ENCODE peak calls at places on chromosomes 5 and 9, in eight cellular contexts. I, S, V, Y, G, E, D and P are unnamed samples.

GRCh38 chr5:139755892-139756671 is 39.5 kb upstream of the PSD2 start:
- DNase-seq in I (no peak), S (no peak), V (peak), Y (no peak), G (no peak), E (no peak), D (no peak), P (no peak)

GRCh38 chr5:82847564-82847963 is 229.6 kb downstream of the TMEM167A start:
- DNase-seq in I (no peak), S (no peak), V (no peak), Y (no peak), G (no peak), E (no peak), D (no peak), P (no peak)

GRCh38 chr9:89022902-89023301 is 31.6 kb downstream of the S1PR3 start:
- DNase-seq in I (peak), S (no peak), V (no peak), Y (no peak), G (peak), E (no peak), D (no peak), P (no peak)

GRCh38 chr5:137022725-137023124 is 476.4 kb downstream of the SPOCK1 start:
- DNase-seq in I (no peak), S (no peak), V (no peak), Y (no peak), G (peak), E (no peak), D (no peak), P (no peak)

GRCh38 chr9:115593587-115594091 is 475.7 kb upstream of the TNC start:
- DNase-seq in I (no peak), S (no peak), V (peak), Y (peak), G (peak), E (peak), D (peak), P (no peak)

GRCh38 chr5:35305336-35306020 is 75.2 kb upstream of the PRLR start:
- DNase-seq in I (no peak), S (no peak), V (no peak), Y (no peak), G (no peak), E (no peak), D (no peak), P (no peak)

GRCh38 chr5:120152472-120152871 is 311.6 kb upstream of the PRR16 start:
- DNase-seq in I (no peak), S (no peak), V (no peak), Y (no peak), G (peak), E (no peak), D (no peak), P (no peak)

GRCh38 chr5:177510567-177511053 is 984 bp upstream of the DOK3 start:
- DNase-seq in I (no peak), S (no peak), V (no peak), Y (no peak), G (no peak), E (no peak), D (peak), P (no peak)

GRCh38 chr5:50655810-50656205 is 10.6 kb upstream of the PARP8 start:
- DNase-seq in I (no peak), S (no peak), V (no peak), Y (peak), G (peak), E (no peak), D (no peak), P (no peak)

GRCh38 chr5:41445937-41446563 is 64.4 kb downstream of the PLCXD3 start:
- DNase-seq in I (peak), S (no peak), V (no peak), Y (no peak), G (peak), E (no peak), D (no peak), P (no peak)

GRCh38 chr9:37839491-37840461 is 39.2 kb downstream of the DCAF10 start:
- DNase-seq in I (no peak), S (no peak), V (no peak), Y (no peak), G (peak), E (no peak), D (no peak), P (no peak)

GRCh38 chr9:124708633-124709032 is 62.5 kb downstream of the NR6A1 start:
- DNase-seq in I (no peak), S (no peak), V (peak), Y (no peak), G (peak), E (no peak), D (no peak), P (no peak)

GRCh38 chr5:4584982-4585381 is 555.1 kb upstream of the ADAMTS16 start:
- DNase-seq in I (no peak), S (peak), V (no peak), Y (no peak), G (peak), E (no peak), D (no peak), P (no peak)

GRCh38 chr5:159878988-159879471 is 37.3 kb upstream of the ADRA1B start:
- DNase-seq in I (peak), S (peak), V (peak), Y (peak), G (peak), E (peak), D (no peak), P (peak)

GRCh38 chr5:124468671-124469411 is 277.6 kb downstream of the ZNF608 start:
- DNase-seq in I (no peak), S (no peak), V (no peak), Y (no peak), G (no peak), E (no peak), D (no peak), P (no peak)

GRCh38 chr9:36966371-36967097 is 67.5 kb downstream of the PAX5 start:
- DNase-seq in I (no peak), S (peak), V (no peak), Y (no peak), G (no peak), E (no peak), D (no peak), P (no peak)

DNA sequence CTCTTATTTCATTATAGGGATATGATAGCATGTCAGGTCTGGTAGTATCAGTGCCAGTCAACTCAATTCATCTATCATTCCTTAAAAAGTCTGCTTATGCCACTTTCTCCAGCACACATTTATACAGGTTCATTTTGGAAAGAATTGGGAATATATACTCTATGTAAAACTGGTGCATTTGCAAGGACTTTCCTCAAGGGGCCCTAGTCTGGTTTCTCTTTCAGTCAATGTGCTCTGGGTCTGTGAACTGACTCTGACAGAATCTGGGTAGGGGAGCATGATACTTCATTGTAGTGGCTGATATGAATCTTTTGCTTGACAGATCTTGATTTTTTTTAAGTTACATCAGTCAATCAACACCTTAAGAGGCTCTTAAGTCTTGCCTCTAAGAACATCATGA is 313.9 kb downstream of the HTR1A start:
- DNase-seq in I (no peak), S (no peak), V (no peak), Y (no peak), G (no peak), E (no peak), D (no peak), P (no peak)
- TF ChIP-seq CTCF in I (no peak), S (no peak), V (no peak), Y (no peak), G (no peak), E (no peak), D (no peak), P (no peak)

DNA sequence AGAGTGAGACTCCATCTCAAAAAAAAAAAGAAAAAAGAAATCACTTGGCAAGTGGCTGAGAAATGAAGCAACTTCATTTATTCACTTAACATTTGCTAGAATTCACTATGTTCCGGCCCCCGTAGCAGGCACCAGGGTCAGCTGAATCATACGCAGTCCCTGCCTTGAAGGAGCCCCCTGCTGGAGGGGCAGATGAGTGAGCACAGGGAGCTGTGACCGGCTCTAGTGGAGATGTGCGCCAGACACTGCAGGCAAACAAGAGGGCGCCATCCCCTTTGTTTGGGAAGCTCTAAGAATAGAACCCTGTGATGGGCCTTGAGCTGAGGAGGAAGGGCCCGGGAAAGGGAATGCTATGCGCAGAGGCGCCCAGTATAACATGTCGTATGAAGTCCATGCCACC is 20.2 kb upstream of the RPL26L1 start:
- DNase-seq in I (no peak), S (no peak), V (peak), Y (peak), G (no peak), E (no peak), D (no peak), P (no peak)
- TF ChIP-seq CTCF in I (no peak), S (no peak), V (peak), Y (no peak), G (peak), E (peak), D (peak), P (no peak)

GRCh38 chr5:170110403-170111087 is 4.8 kb downstream of the FOXI1 start:
- DNase-seq in I (no peak), S (peak), V (no peak), Y (no peak), G (no peak), E (no peak), D (no peak), P (no peak)

GRCh38 chr5:170108266-170108785 is 2.6 kb downstream of the FOXI1 start:
- DNase-seq in I (no peak), S (peak), V (no peak), Y (no peak), G (no peak), E (no peak), D (no peak), P (no peak)

GRCh38 chr5:170107674-170108073 is 2.0 kb downstream of the FOXI1 start:
- DNase-seq in I (no peak), S (peak), V (no peak), Y (no peak), G (no peak), E (no peak), D (no peak), P (no peak)

GRCh38 chr5:170111088-170111796 is 5.5 kb downstream of the FOXI1 start:
- DNase-seq in I (no peak), S (peak), V (no peak), Y (no peak), G (no peak), E (no peak), D (no peak), P (no peak)

DNA sequence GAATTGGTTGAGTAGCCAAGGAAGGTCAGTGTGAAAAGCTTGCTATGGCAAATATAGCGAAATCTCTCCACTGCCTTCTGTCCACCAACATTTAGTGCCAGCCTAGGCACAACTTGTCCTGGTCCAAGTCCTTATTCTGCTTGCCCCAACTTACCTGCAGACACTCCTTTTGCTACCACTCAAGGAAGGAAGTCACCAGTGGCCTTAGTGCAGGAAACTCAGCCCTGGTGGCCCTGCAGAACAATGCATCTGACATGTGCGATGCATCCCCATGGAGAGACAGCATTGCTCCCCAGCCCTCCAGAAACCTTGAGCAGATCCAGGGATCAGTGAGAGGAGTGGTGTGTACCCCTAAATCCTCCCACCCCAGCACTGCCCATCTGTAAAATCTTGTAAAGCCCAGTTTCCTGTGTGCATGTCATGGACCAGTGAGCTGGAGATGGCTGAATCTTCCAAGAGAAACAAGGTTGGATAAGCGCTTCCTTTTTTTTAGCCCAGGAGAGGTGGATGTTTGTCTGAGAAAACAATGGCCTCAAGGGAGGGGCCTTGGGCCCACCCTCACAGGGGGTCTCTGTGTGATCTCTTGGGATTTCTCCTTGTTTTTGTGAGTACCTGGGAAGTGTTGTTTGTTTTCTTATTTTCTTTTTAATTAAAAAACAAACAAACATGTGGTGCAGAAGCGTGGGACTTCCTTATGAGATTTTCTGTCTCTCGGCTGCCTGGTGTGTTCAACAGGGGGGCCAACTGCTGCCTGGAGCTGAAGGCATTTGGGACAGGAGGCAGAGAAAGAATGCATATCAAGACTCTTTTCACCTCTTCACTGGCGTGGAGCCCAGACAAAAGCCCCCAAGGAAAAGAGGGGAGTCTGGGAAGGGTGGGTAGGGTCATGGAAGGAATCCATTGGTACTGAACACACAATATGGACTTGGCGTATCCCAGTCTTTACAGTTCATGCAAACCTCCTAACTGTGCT is 3.6 kb downstream of the FOXI1 start:
- DNase-seq in I (no peak), S (peak), V (no peak), Y (no peak), G (no peak), E (no peak), D (no peak), P (no peak)
- TF ChIP-seq CTCF in I (no peak), S (no peak), V (no peak), Y (no peak), G (no peak), E (no peak), D (no peak), P (no peak)

GRCh38 chr9:134175808-134176598 is 11.6 kb upstream of the RNU6ATAC start:
- DNase-seq in I (no peak), S (no peak), V (peak), Y (no peak), G (no peak), E (no peak), D (no peak), P (no peak)
- TF ChIP-seq CTCF in I (no peak), S (no peak), V (peak), Y (no peak), G (peak), E (no peak), D (no peak), P (no peak)

DNA sequence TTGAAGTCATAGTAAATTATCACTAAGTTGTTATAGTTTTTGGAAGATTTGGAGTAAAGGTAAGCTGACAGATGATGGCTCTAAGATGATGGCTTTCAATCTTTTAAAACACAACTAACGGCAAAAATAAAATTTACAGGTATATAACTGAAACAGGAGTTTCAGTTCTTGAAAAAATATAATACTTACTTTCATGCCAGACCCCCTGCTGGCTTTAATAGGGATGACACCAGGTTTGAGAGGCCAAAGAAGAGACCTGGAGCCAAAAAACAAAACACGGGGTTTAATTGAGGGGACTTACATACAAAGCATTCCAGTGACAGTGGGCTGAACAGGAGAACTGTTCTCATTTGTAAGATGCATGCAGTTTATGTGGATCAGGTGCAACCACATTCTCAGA is 301.7 kb upstream of the PCSK5 start:
- DNase-seq in I (no peak), S (no peak), V (no peak), Y (no peak), G (no peak), E (no peak), D (peak), P (no peak)
- TF ChIP-seq CTCF in I (no peak), S (no peak), V (peak), Y (peak), G (no peak), E (no peak), D (peak), P (peak)

DNA sequence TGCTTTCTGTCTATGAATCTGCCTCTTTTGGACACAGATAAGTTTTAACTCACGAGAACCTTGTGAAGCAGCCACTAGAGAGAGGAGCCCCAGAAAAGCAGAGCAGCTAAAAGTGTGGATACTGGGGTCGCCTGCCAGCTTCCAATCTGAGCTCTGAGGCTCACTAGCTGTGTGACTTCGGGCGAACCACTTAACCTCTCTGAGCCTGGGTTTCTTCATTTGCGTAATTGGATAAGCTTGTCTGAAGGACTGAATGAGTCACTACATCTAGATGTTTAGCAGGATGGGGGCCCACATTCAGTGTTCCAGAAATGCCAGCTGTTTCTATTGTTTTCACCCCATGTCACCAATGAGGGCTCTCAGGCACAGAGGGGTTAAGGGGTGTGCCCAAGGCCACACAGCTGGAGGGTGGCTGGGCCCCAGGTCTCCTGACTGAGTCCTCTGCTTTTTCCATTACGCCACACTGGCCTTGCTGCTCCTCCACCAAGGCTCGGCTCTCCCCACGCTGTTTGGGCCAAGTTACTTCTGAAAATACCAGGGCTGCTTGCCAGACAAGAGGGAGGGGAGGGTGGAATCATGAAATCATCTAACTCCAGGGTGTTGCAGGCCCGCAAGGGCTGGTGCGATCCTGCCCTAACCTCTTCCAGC is 36.2 kb downstream of the SH3PXD2B start:
- DNase-seq in I (peak), S (peak), V (no peak), Y (no peak), G (peak), E (no peak), D (no peak), P (peak)
- TF ChIP-seq CTCF in I (no peak), S (no peak), V (no peak), Y (no peak), G (no peak), E (no peak), D (no peak), P (no peak)

GRCh38 chr5:111478266-111478665 is 34.1 kb downstream of the STARD4 start:
- DNase-seq in I (no peak), S (no peak), V (no peak), Y (no peak), G (peak), E (no peak), D (no peak), P (no peak)
- TF ChIP-seq CTCF in I (no peak), S (no peak), V (no peak), Y (no peak), G (peak), E (no peak), D (peak), P (no peak)